ENCODE peak calls at places on chromosome 7, in ten cellular contexts. U, J, A, W, R, V, Y, N, Q and C are unnamed samples.

GRCh38 chr7:128906001-128906765 is 4.3 kb downstream of the KCP start:
- DNase-seq in U (no peak), J (no peak), A (no peak), W (no peak), R (no peak), V (no peak), Y (no peak), N (no peak), Q (no peak), C (no peak)

GRCh38 chr7:68691261-68692216 is 906.7 kb upstream of the AUTS2 start:
- DNase-seq in U (no peak), J (peak), A (peak), W (no peak), R (peak), V (peak), Y (no peak), N (peak), Q (no peak), C (peak)

GRCh38 chr7:20331231-20331880 is 656 bp downstream of the ITGB8 start:
- DNase-seq in U (peak), J (no peak), A (peak), W (no peak), R (peak), V (no peak), Y (peak), N (no peak), Q (peak), C (no peak)

GRCh38 chr7:69256634-69257081 is 341.6 kb upstream of the AUTS2 start:
- DNase-seq in U (peak), J (no peak), A (no peak), W (no peak), R (peak), V (no peak), Y (no peak), N (peak), Q (no peak), C (no peak)

GRCh38 chr7:73451780-73452398 is 18.3 kb downstream of the FZD9 start:
- DNase-seq in U (peak), J (peak), A (peak), W (no peak), R (peak), V (no peak), Y (no peak), N (no peak), Q (no peak), C (peak)

GRCh38 chr7:33534830-33535229 is 370.5 kb upstream of the BMPER start:
- DNase-seq in U (no peak), J (peak), A (peak), W (no peak), R (peak), V (peak), Y (no peak), N (no peak), Q (no peak), C (no peak)

GRCh38 chr7:139851770-139852481 is 22.9 kb downstream of the TBXAS1 start:
- DNase-seq in U (no peak), J (no peak), A (no peak), W (no peak), R (no peak), V (no peak), Y (no peak), N (no peak), Q (no peak), C (no peak)

GRCh38 chr7:128383781-128384180 is 22.3 kb upstream of the PRRT4 start:
- DNase-seq in U (no peak), J (no peak), A (no peak), W (no peak), R (no peak), V (no peak), Y (no peak), N (no peak), Q (no peak), C (no peak)